ENCODE peak calls at places on chromosomes 6 and 20, in eight cellular contexts. One of them, this sample, is unnamed.

GRCh38 chr20:2740702-2741101 is 48.1 kb downstream of the EBF4 start:
- DNase-seq in NCI-H345: no peak
- DNase-seq in stimulated activated CD8-positive, alpha-beta memory T cell treated with anti-CD3 and anti-CD28 coated beads, Interleukin-12 subunit alpha, Interleukin-12 subunit beta, amount 100 ng/mL, for 4 hours: no peak
- DNase-seq in lower leg skin: no peak
- DNase-seq in PC-3: no peak
- DNase-seq in dermis blood vessel endothelial cell: no peak
- DNase-seq in GM20000: no peak
- DNase-seq in HCEC 1CT: no peak
- DNase-seq in this sample: no peak

GRCh38 chr6:93182933-93183479 is 236.4 kb downstream of the EPHA7 start:
- DNase-seq in GM20000: no peak
- DNase-seq in PC-3: peak
- DNase-seq in HCEC 1CT: no peak
- DNase-seq in stimulated activated CD8-positive, alpha-beta memory T cell treated with anti-CD3 and anti-CD28 coated beads, Interleukin-12 subunit alpha, Interleukin-12 subunit beta, amount 100 ng/mL, for 4 hours: no peak
- DNase-seq in NCI-H345: no peak
- DNase-seq in dermis blood vessel endothelial cell: no peak
- DNase-seq in lower leg skin: no peak
- DNase-seq in this sample: no peak

GRCh38 chr20:50668798-50669197 is 22.5 kb downstream of the RIPOR3 start:
- DNase-seq in NCI-H345: no peak
- DNase-seq in dermis blood vessel endothelial cell: no peak
- DNase-seq in stimulated activated CD8-positive, alpha-beta memory T cell treated with anti-CD3 and anti-CD28 coated beads, Interleukin-12 subunit alpha, Interleukin-12 subunit beta, amount 100 ng/mL, for 4 hours: no peak
- DNase-seq in lower leg skin: no peak
- DNase-seq in HCEC 1CT: no peak
- DNase-seq in PC-3: no peak
- DNase-seq in GM20000: no peak
- DNase-seq in this sample: no peak

GRCh38 chr6:162719528-162719927 is 8.0 kb downstream of the PRKN start:
- DNase-seq in HCEC 1CT: no peak
- DNase-seq in dermis blood vessel endothelial cell: no peak
- DNase-seq in PC-3: no peak
- DNase-seq in GM20000: no peak
- DNase-seq in lower leg skin: no peak
- DNase-seq in stimulated activated CD8-positive, alpha-beta memory T cell treated with anti-CD3 and anti-CD28 coated beads, Interleukin-12 subunit alpha, Interleukin-12 subunit beta, amount 100 ng/mL, for 4 hours: no peak
- DNase-seq in NCI-H345: no peak
- DNase-seq in this sample: no peak

GRCh38 chr6:13006578-13007300 is 290.2 kb downstream of the PHACTR1 start:
- DNase-seq in NCI-H345: no peak
- DNase-seq in GM20000: no peak
- DNase-seq in dermis blood vessel endothelial cell: peak
- DNase-seq in stimulated activated CD8-positive, alpha-beta memory T cell treated with anti-CD3 and anti-CD28 coated beads, Interleukin-12 subunit alpha, Interleukin-12 subunit beta, amount 100 ng/mL, for 4 hours: no peak
- DNase-seq in HCEC 1CT: peak
- DNase-seq in lower leg skin: no peak
- DNase-seq in PC-3: peak
- DNase-seq in this sample: peak

GRCh38 chr6:156918647-156919046 is 141.5 kb downstream of the ARID1B start:
- DNase-seq in stimulated activated CD8-positive, alpha-beta memory T cell treated with anti-CD3 and anti-CD28 coated beads, Interleukin-12 subunit alpha, Interleukin-12 subunit beta, amount 100 ng/mL, for 4 hours: no peak
- DNase-seq in dermis blood vessel endothelial cell: no peak
- DNase-seq in GM20000: no peak
- DNase-seq in lower leg skin: no peak
- DNase-seq in HCEC 1CT: no peak
- DNase-seq in PC-3: no peak
- DNase-seq in NCI-H345: no peak
- DNase-seq in this sample: no peak

GRCh38 chr6:78598966-78599365 is 268.4 kb upstream of the IRAK1BP1 start:
- DNase-seq in NCI-H345: no peak
- DNase-seq in HCEC 1CT: peak
- DNase-seq in stimulated activated CD8-positive, alpha-beta memory T cell treated with anti-CD3 and anti-CD28 coated beads, Interleukin-12 subunit alpha, Interleukin-12 subunit beta, amount 100 ng/mL, for 4 hours: no peak
- DNase-seq in lower leg skin: no peak
- DNase-seq in GM20000: no peak
- DNase-seq in dermis blood vessel endothelial cell: peak
- DNase-seq in PC-3: peak
- DNase-seq in this sample: peak

GRCh38 chr6:104711371-104711770 is 148.3 kb downstream of the HACE1 start:
- DNase-seq in NCI-H345: peak
- DNase-seq in PC-3: peak
- DNase-seq in GM20000: no peak
- DNase-seq in stimulated activated CD8-positive, alpha-beta memory T cell treated with anti-CD3 and anti-CD28 coated beads, Interleukin-12 subunit alpha, Interleukin-12 subunit beta, amount 100 ng/mL, for 4 hours: no peak
- DNase-seq in dermis blood vessel endothelial cell: peak
- DNase-seq in HCEC 1CT: peak
- DNase-seq in lower leg skin: no peak
- DNase-seq in this sample: no peak

GRCh38 chr6:147615659-147616456 is 107.4 kb downstream of the SAMD5 start:
- DNase-seq in lower leg skin: no peak
- DNase-seq in stimulated activated CD8-positive, alpha-beta memory T cell treated with anti-CD3 and anti-CD28 coated beads, Interleukin-12 subunit alpha, Interleukin-12 subunit beta, amount 100 ng/mL, for 4 hours: no peak
- DNase-seq in NCI-H345: no peak
- DNase-seq in HCEC 1CT: peak
- DNase-seq in PC-3: no peak
- DNase-seq in dermis blood vessel endothelial cell: no peak
- DNase-seq in GM20000: no peak
- DNase-seq in this sample: no peak

GRCh38 chr6:118391086-118391485 is 157.0 kb upstream of the PLN start:
- DNase-seq in lower leg skin: no peak
- DNase-seq in NCI-H345: no peak
- DNase-seq in PC-3: no peak
- DNase-seq in dermis blood vessel endothelial cell: no peak
- DNase-seq in GM20000: no peak
- DNase-seq in stimulated activated CD8-positive, alpha-beta memory T cell treated with anti-CD3 and anti-CD28 coated beads, Interleukin-12 subunit alpha, Interleukin-12 subunit beta, amount 100 ng/mL, for 4 hours: no peak
- DNase-seq in HCEC 1CT: no peak
- DNase-seq in this sample: no peak

This sample was measured in dermis microvascular lymphatic vessel endothelial cell.